ENCODE peak calls at places on chromosome 6, in nine cellular contexts. V is activated naive CD4-positive, alpha-beta T cell treated with anti-CD3 and anti-CD28 coated beads, Interleukin-2, amount 10 ng/mL, durations not matched to agents 7 days and 5 days; N is fibroblast of the aortic adventitia; Q is activated effector memory CD4-positive, alpha-beta T cell treated with anti-CD3 and anti-CD28 coated beads, Interleukin-2, amount 50 U/mL, for 16 hours; T is activated CD8-positive, alpha-beta memory T cell treated with anti-CD3 and anti-CD28 coated beads for 1 hour; P is adrenal gland; B is GM06990; R is fibroblast of lung; A is NCI-H1436. Y is an unnamed sample.

GRCh38 chr6:13280253-13280652 is 48.1 kb downstream of the TBC1D7 start:
- DNase-seq in V (peak; percentile 30), N (no peak), Q (no peak), T (no peak), P (no peak), B (no peak), R (no peak), A (no peak), Y (no peak)

GRCh38 chr6:157079774-157080173 is 243.5 kb downstream of the TMEM242 start:
- DNase-seq in V (no peak), N (no peak), Q (no peak), T (no peak), P (no peak), B (no peak), R (no peak), A (no peak), Y (no peak)

GRCh38 chr6:26536571-26537159 is 1.5 kb upstream of the HMGN4 start:
- DNase-seq in V (peak; percentile 59), N (peak; percentile 80), Q (peak; percentile 69), T (no peak), P (peak; percentile 33), B (peak; percentile 50), R (peak; percentile 79), A (no peak), Y (no peak)

GRCh38 chr6:89438248-89438647 is 5.3 kb downstream of the ANKRD6 start:
- DNase-seq in V (no peak), N (no peak), Q (no peak), T (no peak), P (no peak), B (no peak), R (no peak), A (no peak), Y (no peak)

GRCh38 chr6:107689881-107690545 is 134.1 kb downstream of the SCML4 start:
- DNase-seq in V (no peak), N (peak; percentile 73), Q (no peak), T (no peak), P (no peak), B (no peak), R (no peak), A (no peak), Y (no peak)

GRCh38 chr6:158810149-158811095 is 8.7 kb downstream of the EZR start:
- DNase-seq in V (no peak), N (no peak), Q (no peak), T (no peak), P (no peak), B (no peak), R (no peak), A (no peak), Y (no peak)

GRCh38 chr6:154276810-154277577 is 79.6 kb downstream of the IPCEF1 start:
- DNase-seq in V (no peak), N (peak; percentile 67), Q (no peak), T (no peak), P (no peak), B (no peak), R (peak; percentile 46), A (peak; percentile 24), Y (no peak)

GRCh38 chr6:82840571-82840970 is 225.1 kb downstream of the UBE3D start:
- DNase-seq in V (no peak), N (no peak), Q (no peak), T (no peak), P (no peak), B (no peak), R (peak; percentile 79), A (no peak), Y (no peak)

GRCh38 chr6:92559002-92559401 is 860.4 kb downstream of the EPHA7 start:
- DNase-seq in V (no peak), N (no peak), Q (no peak), T (no peak), P (no peak), B (no peak), R (no peak), A (no peak), Y (no peak)

GRCh38 chr6:73121421-73121993 is 103.8 kb downstream of the KHDC1L start:
- DNase-seq in V (no peak), N (peak; percentile 35), Q (no peak), T (no peak), P (no peak), B (no peak), R (peak; percentile 77), A (no peak), Y (no peak)

GRCh38 chr6:33197431-33198048 is 2.9 kb downstream of the RXRB start:
- DNase-seq in V (peak; percentile 49), N (peak; percentile 74), Q (peak; percentile 69), T (no peak), P (peak; percentile 69), B (peak; percentile 40), R (peak; percentile 65), A (peak; percentile 41), Y (peak; percentile 9)

GRCh38 chr6:157822221-157823000 is 635 bp upstream of the SNX9 start:
- DNase-seq in V (peak; percentile 35), N (no peak), Q (no peak), T (peak; percentile 18), P (no peak), B (no peak), R (no peak), A (no peak), Y (no peak)

GRCh38 chr6:34836451-34836850 is 44.6 kb downstream of the BLTP3A start:
- DNase-seq in V (no peak), N (no peak), Q (no peak), T (no peak), P (no peak), B (no peak), R (no peak), A (no peak), Y (no peak)

GRCh38 chr6:56807335-56807991 is 147.4 kb upstream of the BEND6 start:
- DNase-seq in V (no peak), N (peak; percentile 54), Q (no peak), T (no peak), P (no peak), B (no peak), R (peak; percentile 15), A (no peak), Y (no peak)

GRCh38 chr6:118719351-118720124 is 68.1 kb upstream of the CEP85L start:
- DNase-seq in V (peak; percentile 44), N (no peak), Q (no peak), T (no peak), P (no peak), B (peak; percentile 35), R (no peak), A (no peak), Y (no peak)

GRCh38 chr6:116543149-116543548 is 2.3 kb downstream of the TRAPPC3L start:
- DNase-seq in V (no peak), N (no peak), Q (no peak), T (no peak), P (no peak), B (no peak), R (peak; percentile 22), A (no peak), Y (no peak)

GRCh38 chr6:99933129-99933528 is 60.9 kb downstream of the MCHR2 start:
- DNase-seq in V (no peak), N (peak; percentile 64), Q (no peak), T (no peak), P (no peak), B (no peak), R (peak; percentile 80), A (no peak), Y (no peak)

GRCh38 chr6:138523347-138524210 is 24.3 kb upstream of the NHSL1 start:
- DNase-seq in V (no peak), N (no peak), Q (no peak), T (no peak), P (no peak), B (no peak), R (peak; percentile 26), A (no peak), Y (no peak)

GRCh38 chr6:111565316-111566221 is 40.1 kb downstream of the TRAF3IP2 start:
- DNase-seq in V (peak; percentile 32), N (no peak), Q (no peak), T (no peak), P (no peak), B (no peak), R (no peak), A (peak; percentile 68), Y (no peak)

GRCh38 chr6:1603708-1604346 is 5.9 kb upstream of the FOXC1 start:
- DNase-seq in V (no peak), N (no peak), Q (peak; percentile 52), T (no peak), P (no peak), B (no peak), R (no peak), A (no peak), Y (no peak)

GRCh38 chr6:112503210-112503609 is 156.1 kb downstream of the RFPL4B start:
- DNase-seq in V (no peak), N (no peak), Q (no peak), T (no peak), P (no peak), B (no peak), R (peak; percentile 53), A (no peak), Y (no peak)

GRCh38 chr6:20211037-20211940 is 980 bp downstream of the MBOAT1 start:
- DNase-seq in V (no peak), N (no peak), Q (no peak), T (no peak), P (no peak), B (no peak), R (peak; percentile 22), A (no peak), Y (no peak)

Y was measured in anterior cingulate cortex.